ENCODE peak calls at places on chromosomes 11 and 22, in eight cellular contexts. One of them, this sample, is unnamed.

GRCh38 chr22:21051145-21051835 is 5.5 kb downstream of the LRRC74B start:
- DNase-seq in fibroblast of mammary gland: no peak
- DNase-seq in K562: no peak
- DNase-seq in SK-N-SH: no peak
- DNase-seq in Caco-2: no peak
- DNase-seq in NB4: no peak
- DNase-seq in ovary: no peak
- DNase-seq in heart left ventricle: no peak
- DNase-seq in this sample: no peak

GRCh38 chr11:84740050-84740449 is 887.1 kb downstream of the DLG2 start:
- DNase-seq in fibroblast of mammary gland: no peak
- DNase-seq in NB4: no peak
- DNase-seq in K562: no peak
- DNase-seq in heart left ventricle: no peak
- DNase-seq in SK-N-SH: no peak
- DNase-seq in ovary: no peak
- DNase-seq in Caco-2: no peak
- DNase-seq in this sample: no peak

GRCh38 chr22:36238348-36239149 is 778 bp downstream of the APOL2 start:
- DNase-seq in NB4: peak
- DNase-seq in heart left ventricle: peak
- DNase-seq in K562: peak
- DNase-seq in fibroblast of mammary gland: no peak
- DNase-seq in Caco-2: no peak
- DNase-seq in ovary: peak
- DNase-seq in SK-N-SH: peak
- DNase-seq in this sample: peak

GRCh38 chr11:88117281-88117858 is 57.9 kb downstream of the RAB38 start:
- DNase-seq in Caco-2: no peak
- DNase-seq in NB4: no peak
- DNase-seq in ovary: no peak
- DNase-seq in fibroblast of mammary gland: no peak
- DNase-seq in K562: no peak
- DNase-seq in heart left ventricle: no peak
- DNase-seq in SK-N-SH: no peak
- DNase-seq in this sample: no peak

GRCh38 chr11:59079089-59079488 is 7.0 kb upstream of the GLYATL1B start:
- DNase-seq in K562: no peak
- DNase-seq in Caco-2: no peak
- DNase-seq in heart left ventricle: no peak
- DNase-seq in fibroblast of mammary gland: no peak
- DNase-seq in SK-N-SH: no peak
- DNase-seq in ovary: no peak
- DNase-seq in NB4: no peak
- DNase-seq in this sample: no peak

GRCh38 chr11:125903753-125904659 is at the start of gene DDX25:
- DNase-seq in NB4: no peak
- DNase-seq in SK-N-SH: peak
- DNase-seq in Caco-2: no peak
- DNase-seq in K562: no peak
- DNase-seq in fibroblast of mammary gland: no peak
- DNase-seq in ovary: no peak
- DNase-seq in heart left ventricle: no peak
- DNase-seq in this sample: no peak

GRCh38 chr22:35477911-35478582 is 62.6 kb upstream of the RASD2 start:
- DNase-seq in Caco-2: no peak
- DNase-seq in SK-N-SH: peak
- DNase-seq in K562: peak
- DNase-seq in heart left ventricle: peak
- DNase-seq in fibroblast of mammary gland: peak
- DNase-seq in NB4: peak
- DNase-seq in ovary: peak
- DNase-seq in this sample: no peak

GRCh38 chr11:7656704-7657103 is 16.6 kb downstream of the CYB5R2 start:
- DNase-seq in K562: no peak
- DNase-seq in Caco-2: no peak
- DNase-seq in heart left ventricle: no peak
- DNase-seq in fibroblast of mammary gland: no peak
- DNase-seq in NB4: no peak
- DNase-seq in ovary: no peak
- DNase-seq in SK-N-SH: no peak
- DNase-seq in this sample: peak

GRCh38 chr11:116360542-116360941 is 412.2 kb downstream of the BUD13 start:
- DNase-seq in fibroblast of mammary gland: no peak
- DNase-seq in heart left ventricle: no peak
- DNase-seq in NB4: no peak
- DNase-seq in ovary: no peak
- DNase-seq in SK-N-SH: no peak
- DNase-seq in Caco-2: no peak
- DNase-seq in K562: no peak
- DNase-seq in this sample: no peak

GRCh38 chr11:116353517-116353916 is 419.3 kb downstream of the BUD13 start:
- DNase-seq in K562: no peak
- DNase-seq in SK-N-SH: no peak
- DNase-seq in ovary: no peak
- DNase-seq in fibroblast of mammary gland: no peak
- DNase-seq in heart left ventricle: no peak
- DNase-seq in NB4: no peak
- DNase-seq in Caco-2: no peak
- DNase-seq in this sample: no peak

GRCh38 chr11:116352881-116353280 is 419.9 kb downstream of the BUD13 start:
- DNase-seq in NB4: no peak
- DNase-seq in Caco-2: no peak
- DNase-seq in SK-N-SH: no peak
- DNase-seq in fibroblast of mammary gland: no peak
- DNase-seq in K562: no peak
- DNase-seq in heart left ventricle: no peak
- DNase-seq in ovary: no peak
- DNase-seq in this sample: no peak

GRCh38 chr11:116355104-116355503 is 417.7 kb downstream of the BUD13 start:
- DNase-seq in ovary: no peak
- DNase-seq in fibroblast of mammary gland: no peak
- DNase-seq in heart left ventricle: no peak
- DNase-seq in NB4: no peak
- DNase-seq in SK-N-SH: peak
- DNase-seq in Caco-2: no peak
- DNase-seq in K562: no peak
- DNase-seq in this sample: no peak

DNA sequence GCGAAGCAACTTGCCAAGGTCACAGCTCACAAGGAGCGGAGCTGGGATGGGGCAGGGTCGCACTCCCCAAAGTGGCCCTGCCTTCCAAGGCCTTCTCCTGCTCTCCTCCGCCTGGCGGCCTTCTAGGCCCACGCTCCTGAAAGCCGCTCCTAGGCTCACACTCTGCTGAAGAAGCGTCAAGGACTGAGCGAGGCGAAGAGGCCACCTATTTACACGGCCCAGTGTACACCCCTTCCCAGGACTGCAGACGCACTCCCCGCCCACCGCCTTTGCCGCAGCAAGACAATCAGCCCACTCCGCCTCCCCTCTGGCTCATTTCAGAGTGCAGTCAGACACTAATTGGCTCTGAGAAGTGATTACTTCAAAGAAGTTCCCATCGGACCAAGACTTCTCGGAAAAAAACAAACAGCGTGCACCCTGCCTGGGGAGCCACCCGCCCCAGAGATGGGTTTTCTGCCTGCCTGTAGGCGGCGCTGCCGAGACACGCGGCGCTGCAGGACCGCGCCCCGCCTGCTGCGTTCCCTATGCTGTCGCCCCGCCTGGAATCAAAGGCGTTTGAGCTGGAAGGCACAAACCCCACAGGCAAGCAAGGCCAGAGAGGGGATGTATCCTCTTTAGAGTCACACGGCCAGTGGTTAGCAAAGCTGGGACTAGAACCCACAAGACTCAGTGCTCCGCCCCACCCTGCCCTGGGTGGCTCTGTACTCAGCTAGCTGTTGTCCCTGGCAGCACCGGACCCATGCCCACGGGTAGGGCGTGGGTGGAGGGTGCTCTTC is 414.8 kb downstream of the BUD13 start:
- DNase-seq in K562: peak
- DNase-seq in Caco-2: no peak
- DNase-seq in ovary: no peak
- DNase-seq in fibroblast of mammary gland: peak
- DNase-seq in SK-N-SH: no peak
- DNase-seq in heart left ventricle: no peak
- DNase-seq in NB4: peak
- DNase-seq in this sample: no peak
- TF ChIP-seq CTCF in K562: peak
- TF ChIP-seq CTCF in Caco-2: no peak
- TF ChIP-seq CTCF in ovary: no peak
- TF ChIP-seq CTCF in fibroblast of mammary gland: no peak
- TF ChIP-seq CTCF in SK-N-SH: no peak
- TF ChIP-seq CTCF in heart left ventricle: peak
- TF ChIP-seq CTCF in NB4: peak
- TF ChIP-seq CTCF in this sample: no peak

DNA sequence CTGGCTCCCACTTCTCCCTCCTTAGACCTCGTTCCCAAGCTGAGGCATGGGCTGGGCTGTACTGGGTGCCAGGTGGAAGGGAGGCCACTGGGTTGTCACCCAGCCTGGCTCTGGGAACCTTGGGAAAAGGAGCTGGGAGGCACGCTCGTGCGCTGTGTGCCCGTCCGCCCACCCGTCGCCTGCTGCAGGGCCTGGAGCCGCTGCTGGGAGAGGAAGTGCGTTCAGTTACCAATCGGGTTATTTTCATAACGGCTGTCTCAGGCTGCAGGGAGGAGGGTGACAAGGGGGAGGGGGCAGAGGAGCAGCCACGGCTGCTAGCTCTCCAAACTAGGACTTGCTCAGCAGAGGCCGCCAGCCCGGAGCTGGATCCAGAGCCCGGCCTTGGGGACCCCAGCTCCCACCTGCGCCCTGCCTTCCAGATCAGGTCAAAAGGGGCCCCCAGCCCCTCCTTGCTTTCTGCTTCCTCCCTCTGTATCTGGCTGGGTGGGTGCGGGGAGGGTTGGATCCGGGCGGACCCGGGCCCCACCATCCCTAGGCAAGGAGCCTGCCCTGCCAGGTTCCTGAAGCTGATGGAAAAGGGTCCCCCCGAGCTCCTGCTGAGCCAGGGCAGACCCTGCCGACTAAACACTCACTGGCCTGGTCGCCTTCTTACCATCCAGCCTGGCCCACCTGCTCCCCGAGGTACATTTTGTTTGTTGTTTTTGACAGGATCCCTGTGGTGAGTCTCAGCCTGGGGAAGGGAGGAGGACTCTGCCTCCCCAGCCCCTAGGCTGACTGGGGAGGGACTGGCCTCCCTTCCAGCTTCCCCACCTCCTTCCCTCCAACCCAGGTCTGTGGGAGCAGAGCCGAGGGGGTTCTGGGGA is 14.3 kb downstream of the DGKZ start:
- DNase-seq in NB4: peak
- DNase-seq in fibroblast of mammary gland: peak
- DNase-seq in SK-N-SH: peak
- DNase-seq in K562: peak
- DNase-seq in Caco-2: no peak
- DNase-seq in ovary: no peak
- DNase-seq in heart left ventricle: peak
- DNase-seq in this sample: no peak
- H3K4me3 ChIP-seq in NB4: peak
- H3K4me3 ChIP-seq in fibroblast of mammary gland: no peak
- H3K4me3 ChIP-seq in SK-N-SH: no peak
- H3K4me3 ChIP-seq in K562: peak
- H3K4me3 ChIP-seq in Caco-2: no peak
- H3K4me3 ChIP-seq in ovary: no peak
- H3K4me3 ChIP-seq in heart left ventricle: peak
- H3K4me3 ChIP-seq in this sample: peak

GRCh38 chr11:3196161-3197043 is 22.2 kb downstream of the MRGPRG start:
- DNase-seq in fibroblast of mammary gland: no peak
- DNase-seq in SK-N-SH: peak
- DNase-seq in K562: no peak
- DNase-seq in Caco-2: no peak
- DNase-seq in NB4: no peak
- DNase-seq in heart left ventricle: no peak
- DNase-seq in ovary: no peak
- DNase-seq in this sample: peak

GRCh38 chr11:3197044-3197715 is 21.4 kb downstream of the MRGPRG start:
- DNase-seq in heart left ventricle: no peak
- DNase-seq in fibroblast of mammary gland: no peak
- DNase-seq in ovary: no peak
- DNase-seq in K562: no peak
- DNase-seq in NB4: no peak
- DNase-seq in Caco-2: no peak
- DNase-seq in SK-N-SH: no peak
- DNase-seq in this sample: peak

GRCh38 chr11:3193373-3194015 is 25.1 kb downstream of the MRGPRG start:
- DNase-seq in fibroblast of mammary gland: no peak
- DNase-seq in K562: no peak
- DNase-seq in Caco-2: no peak
- DNase-seq in NB4: no peak
- DNase-seq in ovary: no peak
- DNase-seq in SK-N-SH: no peak
- DNase-seq in heart left ventricle: no peak
- DNase-seq in this sample: peak

GRCh38 chr11:3194016-3194816 is 24.4 kb downstream of the MRGPRG start:
- DNase-seq in Caco-2: no peak
- DNase-seq in K562: no peak
- DNase-seq in fibroblast of mammary gland: no peak
- DNase-seq in ovary: no peak
- DNase-seq in NB4: no peak
- DNase-seq in SK-N-SH: no peak
- DNase-seq in heart left ventricle: no peak
- DNase-seq in this sample: peak

GRCh38 chr11:3195251-3196160 is 23.1 kb downstream of the MRGPRG start:
- DNase-seq in NB4: peak
- DNase-seq in heart left ventricle: no peak
- DNase-seq in K562: no peak
- DNase-seq in ovary: no peak
- DNase-seq in fibroblast of mammary gland: peak
- DNase-seq in SK-N-SH: no peak
- DNase-seq in Caco-2: no peak
- DNase-seq in this sample: peak
- TF ChIP-seq CTCF in NB4: peak
- TF ChIP-seq CTCF in heart left ventricle: peak
- TF ChIP-seq CTCF in K562: peak
- TF ChIP-seq CTCF in ovary: no peak
- TF ChIP-seq CTCF in fibroblast of mammary gland: peak
- TF ChIP-seq CTCF in SK-N-SH: no peak
- TF ChIP-seq CTCF in Caco-2: peak
- TF ChIP-seq CTCF in this sample: peak

GRCh38 chr11:94739331-94739730 is 28.8 kb upstream of the AMOTL1 start:
- DNase-seq in fibroblast of mammary gland: no peak
- DNase-seq in K562: no peak
- DNase-seq in Caco-2: no peak
- DNase-seq in SK-N-SH: no peak
- DNase-seq in ovary: no peak
- DNase-seq in heart left ventricle: no peak
- DNase-seq in NB4: no peak
- DNase-seq in this sample: no peak

GRCh38 chr11:94742645-94743044 is 25.5 kb upstream of the AMOTL1 start:
- DNase-seq in K562: peak
- DNase-seq in fibroblast of mammary gland: no peak
- DNase-seq in Caco-2: no peak
- DNase-seq in SK-N-SH: no peak
- DNase-seq in ovary: no peak
- DNase-seq in heart left ventricle: no peak
- DNase-seq in NB4: no peak
- DNase-seq in this sample: no peak

GRCh38 chr11:94740975-94741707 is 27.0 kb upstream of the AMOTL1 start:
- DNase-seq in SK-N-SH: peak
- DNase-seq in Caco-2: peak
- DNase-seq in heart left ventricle: peak
- DNase-seq in NB4: peak
- DNase-seq in K562: peak
- DNase-seq in fibroblast of mammary gland: peak
- DNase-seq in ovary: peak
- DNase-seq in this sample: no peak

GRCh38 chr11:94738746-94739145 is 29.4 kb upstream of the AMOTL1 start:
- DNase-seq in NB4: no peak
- DNase-seq in K562: no peak
- DNase-seq in ovary: no peak
- DNase-seq in Caco-2: no peak
- DNase-seq in fibroblast of mammary gland: no peak
- DNase-seq in SK-N-SH: no peak
- DNase-seq in heart left ventricle: no peak
- DNase-seq in this sample: no peak

DNA sequence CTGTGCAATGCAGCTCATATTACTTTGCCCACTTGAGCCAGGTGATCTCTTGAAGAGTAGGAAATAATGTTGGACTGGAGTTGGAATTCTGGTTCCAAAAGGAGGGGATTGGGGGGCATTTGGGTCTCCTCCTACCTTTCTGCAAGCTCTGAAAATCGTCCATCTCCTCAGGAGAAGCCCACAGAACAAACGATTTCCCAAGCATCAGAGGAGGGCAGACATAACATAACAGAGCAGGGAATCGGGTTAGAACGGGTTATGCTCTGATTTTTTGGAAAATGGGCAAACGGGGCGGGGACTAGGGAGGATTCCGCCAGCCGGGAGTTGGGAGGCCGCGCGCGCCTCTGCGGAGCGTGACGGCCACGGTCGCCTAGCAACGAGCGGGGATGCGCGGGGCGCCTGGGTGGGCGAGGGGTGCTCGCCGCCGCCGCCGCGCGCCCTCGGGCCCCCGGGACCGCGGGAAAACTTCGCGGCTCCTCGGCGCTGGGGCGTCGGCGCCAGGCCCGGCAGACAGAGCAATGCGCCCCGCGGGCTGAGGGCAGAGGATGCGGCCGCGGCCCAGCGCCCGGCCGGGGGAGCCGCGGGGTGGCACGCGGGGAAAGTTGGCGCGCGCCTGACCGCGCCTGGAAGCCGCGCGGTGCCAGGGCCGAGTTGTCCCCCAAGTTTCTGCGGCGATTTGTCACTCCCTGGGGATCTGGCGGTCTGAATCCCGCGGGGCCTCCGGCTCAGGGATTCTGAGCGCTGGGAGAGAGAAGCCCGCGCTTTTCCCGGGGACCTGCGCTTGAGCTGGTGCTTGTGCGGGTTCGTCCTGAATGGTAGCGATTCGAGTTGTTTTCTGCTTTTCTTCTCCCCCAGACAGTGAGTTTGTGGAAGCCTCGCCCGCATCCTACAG is 27.8 kb upstream of the AMOTL1 start:
- DNase-seq in NB4: peak
- DNase-seq in SK-N-SH: peak
- DNase-seq in ovary: peak
- DNase-seq in Caco-2: no peak
- DNase-seq in fibroblast of mammary gland: no peak
- DNase-seq in K562: no peak
- DNase-seq in heart left ventricle: peak
- DNase-seq in this sample: peak
- H3K4me3 ChIP-seq in NB4: no peak
- H3K4me3 ChIP-seq in SK-N-SH: peak
- H3K4me3 ChIP-seq in ovary: peak
- H3K4me3 ChIP-seq in Caco-2: no peak
- H3K4me3 ChIP-seq in fibroblast of mammary gland: peak
- H3K4me3 ChIP-seq in K562: no peak
- H3K4me3 ChIP-seq in heart left ventricle: peak
- H3K4me3 ChIP-seq in this sample: peak

This sample was measured in coronary artery.